ENCODE peak calls at places on chromosomes 11 and 22, in ten cellular contexts. One of them, this sample, is unnamed.

GRCh38 chr11:577611-577894 is 1.3 kb downstream of the PHRF1 start:
- DNase-seq in pancreas: no peak
- DNase-seq in ureter: no peak
- DNase-seq in iPS-NIHi11: no peak
- DNase-seq in islet precursor cell: no peak
- DNase-seq in neural crest cell: no peak
- DNase-seq in substantia nigra: no peak
- DNase-seq in ovary: no peak
- DNase-seq in GM20000: no peak
- DNase-seq in RPMI8226: no peak
- DNase-seq in this sample: no peak

GRCh38 chr11:122199661-122200060 is 83.6 kb upstream of the BLID start:
- DNase-seq in ovary: no peak
- DNase-seq in substantia nigra: no peak
- DNase-seq in iPS-NIHi11: no peak
- DNase-seq in GM20000: no peak
- DNase-seq in neural crest cell: no peak
- DNase-seq in islet precursor cell: no peak
- DNase-seq in ureter: no peak
- DNase-seq in pancreas: no peak
- DNase-seq in RPMI8226: no peak
- DNase-seq in this sample: no peak

GRCh38 chr11:94134651-94135512 is 6.2 kb downstream of the PANX1 start:
- DNase-seq in ovary: peak
- DNase-seq in ureter: peak
- DNase-seq in GM20000: peak
- DNase-seq in islet precursor cell: peak
- DNase-seq in iPS-NIHi11: no peak
- DNase-seq in RPMI8226: no peak
- DNase-seq in pancreas: peak
- DNase-seq in neural crest cell: no peak
- DNase-seq in substantia nigra: peak
- DNase-seq in this sample: peak

GRCh38 chr22:39389420-39389819 is 10.2 kb upstream of the TAB1 start:
- DNase-seq in iPS-NIHi11: no peak
- DNase-seq in pancreas: peak
- DNase-seq in islet precursor cell: no peak
- DNase-seq in ovary: no peak
- DNase-seq in substantia nigra: no peak
- DNase-seq in RPMI8226: no peak
- DNase-seq in neural crest cell: no peak
- DNase-seq in ureter: no peak
- DNase-seq in GM20000: no peak
- DNase-seq in this sample: no peak

GRCh38 chr11:44606472-44606871 is 41.0 kb downstream of the CD82 start:
- DNase-seq in GM20000: no peak
- DNase-seq in RPMI8226: no peak
- DNase-seq in iPS-NIHi11: no peak
- DNase-seq in pancreas: no peak
- DNase-seq in substantia nigra: no peak
- DNase-seq in neural crest cell: no peak
- DNase-seq in ureter: no peak
- DNase-seq in islet precursor cell: no peak
- DNase-seq in ovary: no peak
- DNase-seq in this sample: no peak

GRCh38 chr11:6538892-6539291 is 41.8 kb downstream of the DNHD1 start:
- DNase-seq in substantia nigra: no peak
- DNase-seq in ureter: no peak
- DNase-seq in ovary: no peak
- DNase-seq in GM20000: no peak
- DNase-seq in islet precursor cell: no peak
- DNase-seq in iPS-NIHi11: no peak
- DNase-seq in pancreas: no peak
- DNase-seq in RPMI8226: no peak
- DNase-seq in neural crest cell: no peak
- DNase-seq in this sample: no peak

GRCh38 chr22:50012201-50013181 is at the start of gene IL17REL:
- DNase-seq in substantia nigra: no peak
- DNase-seq in RPMI8226: no peak
- DNase-seq in GM20000: no peak
- DNase-seq in pancreas: no peak
- DNase-seq in ovary: no peak
- DNase-seq in neural crest cell: no peak
- DNase-seq in iPS-NIHi11: peak
- DNase-seq in ureter: no peak
- DNase-seq in islet precursor cell: peak
- DNase-seq in this sample: no peak

GRCh38 chr11:92268546-92268945 is 43.9 kb downstream of the FAT3 start:
- DNase-seq in substantia nigra: no peak
- DNase-seq in RPMI8226: no peak
- DNase-seq in neural crest cell: no peak
- DNase-seq in pancreas: no peak
- DNase-seq in islet precursor cell: no peak
- DNase-seq in ovary: no peak
- DNase-seq in GM20000: no peak
- DNase-seq in ureter: no peak
- DNase-seq in iPS-NIHi11: no peak
- DNase-seq in this sample: no peak

GRCh38 chr11:46208803-46209202 is 68.7 kb upstream of the CREB3L1 start:
- DNase-seq in pancreas: no peak
- DNase-seq in GM20000: no peak
- DNase-seq in ovary: no peak
- DNase-seq in RPMI8226: no peak
- DNase-seq in ureter: no peak
- DNase-seq in iPS-NIHi11: no peak
- DNase-seq in islet precursor cell: no peak
- DNase-seq in substantia nigra: no peak
- DNase-seq in neural crest cell: no peak
- DNase-seq in this sample: no peak

GRCh38 chr11:47061429-47062178 is 115.1 kb downstream of the ARFGAP2 start:
- DNase-seq in ovary: no peak
- DNase-seq in GM20000: no peak
- DNase-seq in islet precursor cell: no peak
- DNase-seq in RPMI8226: no peak
- DNase-seq in substantia nigra: no peak
- DNase-seq in neural crest cell: no peak
- DNase-seq in ureter: no peak
- DNase-seq in iPS-NIHi11: no peak
- DNase-seq in pancreas: no peak
- DNase-seq in this sample: no peak

This sample was measured in right lobe of liver.